ENCODE peak calls at places on chromosomes 16 and 17, in seven cellular contexts. O is fibroblast of the conjunctiva; J is psoas muscle; G is stimulated activated naive CD8-positive, alpha-beta T cell treated with anti-CD3 and anti-CD28 coated beads, Interleukin-15, Interleukin-2, amounts not matched to agents 100 U/mL and 50 U/mL, for 24 hours; V is A673; F is renal cortical epithelial cell; H is stimulated activated CD4-positive, alpha-beta T cell treated with anti-CD3 and anti-CD28 coated beads, Interleukin-4, amount 100 ng/mL, for 24 hours. P is an unnamed sample.

GRCh38 chr16:1244881-1245280 is 4.4 kb downstream of the TPSAB1 start:
- DNase-seq in F (no peak), V (no peak), O (no peak), G (no peak), J (peak), H (no peak), P (peak)

GRCh38 chr16:86567701-86568571 is 1.3 kb downstream of the FOXC2 start:
- DNase-seq in F (no peak), G (no peak), J (no peak), O (no peak), V (peak), H (no peak), P (no peak)

GRCh38 chr17:55451203-55451641 is 29.6 kb upstream of the MMD start:
- DNase-seq in J (no peak), O (no peak), V (peak), G (no peak), H (no peak), F (no peak), P (no peak)

GRCh38 chr16:57123216-57123968 is 31.0 kb downstream of the CPNE2 start:
- DNase-seq in J (no peak), H (no peak), V (no peak), G (no peak), O (no peak), F (no peak), P (no peak)

GRCh38 chr16:73058221-73058615 is 10.3 kb upstream of the ZFHX3 start:
- DNase-seq in G (peak), V (peak), F (no peak), J (peak), O (no peak), H (no peak), P (peak)

GRCh38 chr17:40480501-40481003 is 20.9 kb downstream of the TNS4 start:
- DNase-seq in H (peak), V (no peak), G (peak), J (no peak), O (no peak), F (no peak), P (peak)

GRCh38 chr16:85969159-85969558 is 70.2 kb downstream of the IRF8 start:
- DNase-seq in J (no peak), F (peak), O (no peak), G (no peak), V (no peak), H (no peak), P (no peak)

GRCh38 chr17:82315703-82316358 is 1.6 kb downstream of the CD7 start:
- DNase-seq in F (no peak), O (no peak), V (no peak), G (peak), H (peak), J (no peak), P (no peak)

GRCh38 chr17:60461584-60461983 is 39.3 kb downstream of the CHCT1 start:
- DNase-seq in V (no peak), G (no peak), H (no peak), F (no peak), O (no peak), J (no peak), P (no peak)

GRCh38 chr16:4032768-4033167 is 83.5 kb downstream of the ADCY9 start:
- DNase-seq in J (peak), V (no peak), G (peak), O (no peak), H (peak), F (peak), P (peak)

GRCh38 chr16:3065069-3065741 is at the start of gene IL32:
- DNase-seq in F (peak), O (no peak), J (no peak), H (peak), V (no peak), G (peak), P (peak)

GRCh38 chr17:79919164-79919585 is 79.9 kb upstream of the CBX4 start:
- DNase-seq in H (no peak), G (no peak), F (peak), O (no peak), J (peak), V (no peak), P (peak)

GRCh38 chr17:43006639-43007551 is at the start of gene IFI35:
- DNase-seq in H (peak), V (peak), J (peak), F (peak), O (peak), G (peak), P (peak)

GRCh38 chr17:7476474-7476873 is 3.0 kb downstream of the ZBTB4 start:
- DNase-seq in F (peak), V (no peak), H (no peak), G (no peak), O (no peak), J (no peak), P (no peak)

GRCh38 chr16:13425840-13426239 is 494.1 kb upstream of the ERCC4 start:
- DNase-seq in O (no peak), F (no peak), V (no peak), G (no peak), H (no peak), J (no peak), P (no peak)

GRCh38 chr17:82831041-82831817 is 8.6 kb downstream of the ZNF750 start:
- DNase-seq in H (no peak), O (no peak), F (no peak), J (no peak), V (no peak), G (no peak), P (no peak)

GRCh38 chr16:1048442-1049112 is 24.0 kb upstream of the SSTR5 start:
- DNase-seq in J (peak), O (peak), G (peak), F (no peak), H (peak), V (peak), P (peak)

GRCh38 chr17:19747829-19748806 is at the start of gene ALDH3A1:
- DNase-seq in V (no peak), H (no peak), J (no peak), G (no peak), F (no peak), O (peak), P (no peak)

GRCh38 chr16:25751230-25751629 is 59.5 kb downstream of the HS3ST4 start:
- DNase-seq in O (no peak), H (no peak), F (no peak), G (no peak), V (peak), J (no peak), P (no peak)

P was measured in left cardiac atrium.